ENCODE peak calls at places on chromosomes 13 and 19, in nine cellular contexts. M is progenitor cell of endocrine pancreas; Z is activated T-helper 1 cell treated with anti-CD3 and anti-CD28 coated beads, Interleukin-12 subunit alpha, Interleukin-12 subunit beta, Interleukin-2, Interleukin-4 antibody, amounts not matched to agents 30 ng/mL and 10 ng/mL and 1 ng/mL, durations not matched to agents 14 hours and 24 hours and 36 hours; O is anterior cingulate cortex; N is Caki2; V is left ventricle myocardium superior; I is activated T-cell treated with anti-CD3 and anti-CD28 coated beads, Interleukin-2, amount 50 U/mL, for 24 hours; P is dermis blood vessel endothelial cell; E is NCI-H1105. U is an unnamed sample.

GRCh38 chr13:88071371-88071770 is 400.2 kb downstream of the SLITRK5 start:
- DNase-seq in M (no peak), Z (no peak), O (no peak), N (no peak), V (no peak), I (no peak), P (no peak), E (no peak), U (no peak)

GRCh38 chr13:99797716-99798115 is 173.9 kb downstream of the ZIC5 start:
- DNase-seq in M (no peak), Z (no peak), O (no peak), N (no peak), V (no peak), I (no peak), P (no peak), E (no peak), U (no peak)

GRCh38 chr13:20441879-20442278 is 83.8 kb downstream of the CRYL1 start:
- DNase-seq in M (no peak), Z (no peak), O (no peak), N (no peak), V (no peak), I (no peak), P (peak; percentile 28), E (no peak), U (no peak)

GRCh38 chr19:31838163-31838798 is 489.0 kb upstream of the TSHZ3 start:
- DNase-seq in M (no peak), Z (no peak), O (peak; percentile 58), N (no peak), V (no peak), I (no peak), P (no peak), E (peak; percentile 45), U (no peak)

GRCh38 chr13:77001963-77002587 is 10.2 kb downstream of the CLN5 start:
- DNase-seq in M (no peak), Z (no peak), O (no peak), N (no peak), V (no peak), I (no peak), P (no peak), E (no peak), U (no peak)

GRCh38 chr13:29917573-29918091 is 67.2 kb upstream of the UBL3 start:
- DNase-seq in M (no peak), Z (no peak), O (no peak), N (no peak), V (no peak), I (no peak), P (no peak), E (no peak), U (no peak)

GRCh38 chr13:40115456-40115855 is 460.0 kb downstream of the COG6 start:
- DNase-seq in M (no peak), Z (no peak), O (no peak), N (no peak), V (no peak), I (no peak), P (no peak), E (no peak), U (no peak)

GRCh38 chr13:45108716-45109706 is 11.3 kb upstream of the GTF2F2 start:
- DNase-seq in M (no peak), Z (no peak), O (no peak), N (no peak), V (no peak), I (no peak), P (no peak), E (no peak), U (no peak)

GRCh38 chr19:29845576-29846176 is 33.9 kb downstream of the CCNE1 start:
- DNase-seq in M (no peak), Z (no peak), O (peak; percentile 49), N (peak; percentile 84), V (peak; percentile 33), I (no peak), P (peak; percentile 17), E (peak; percentile 25), U (peak; percentile 80)

GRCh38 chr13:20165417-20166257 is 4.8 kb upstream of the GJA3 start:
- DNase-seq in M (no peak), Z (no peak), O (no peak), N (no peak), V (no peak), I (no peak), P (no peak), E (no peak), U (no peak)

GRCh38 chr13:91946498-91947070 is 548.2 kb downstream of the GPC5 start:
- DNase-seq in M (no peak), Z (no peak), O (peak; percentile 1), N (peak; percentile 1), V (no peak), I (no peak), P (peak; percentile 7), E (no peak), U (peak; percentile 28)

GRCh38 chr19:2478756-2479555 is 3.0 kb downstream of the GADD45B start:
- DNase-seq in M (no peak), Z (peak; percentile 65), O (peak; percentile 51), N (no peak), V (peak; percentile 88), I (peak; percentile 74), P (peak; percentile 69), E (no peak), U (no peak)

GRCh38 chr13:26914624-26915023 is 154.0 kb upstream of the GPR12 start:
- DNase-seq in M (no peak), Z (no peak), O (no peak), N (no peak), V (no peak), I (no peak), P (peak; percentile 3), E (peak; percentile 9), U (no peak)

GRCh38 chr13:112457485-112457884 is 81.3 kb downstream of the SPACA7 start:
- DNase-seq in M (no peak), Z (no peak), O (no peak), N (no peak), V (peak; percentile 14), I (peak; percentile 20), P (no peak), E (no peak), U (no peak)

GRCh38 chr19:18460313-18460712 is 22.4 kb upstream of the ISYNA1 start:
- DNase-seq in M (no peak), Z (no peak), O (no peak), N (no peak), V (peak; percentile 83), I (no peak), P (peak; percentile 74), E (no peak), U (no peak)

GRCh38 chr19:7328647-7329046 is 20.1 kb upstream of the ARHGEF18 start:
- DNase-seq in M (no peak), Z (no peak), O (no peak), N (no peak), V (no peak), I (no peak), P (no peak), E (no peak), U (no peak)

GRCh38 chr13:94952787-94953186 is 240.4 kb upstream of the SOX21 start:
- DNase-seq in M (no peak), Z (no peak), O (no peak), N (no peak), V (no peak), I (no peak), P (no peak), E (no peak), U (no peak)

GRCh38 chr13:85261757-85262346 is 537.4 kb downstream of the SLITRK6 start:
- DNase-seq in M (no peak), Z (no peak), O (no peak), N (no peak), V (no peak), I (no peak), P (no peak), E (no peak), U (peak; percentile 8)

GRCh38 chr19:45601115-45601514 is 897 bp downstream of the GPR4 start:
- DNase-seq in M (no peak), Z (no peak), O (no peak), N (no peak), V (no peak), I (no peak), P (peak; percentile 36), E (no peak), U (no peak)

GRCh38 chr13:109897988-109898623 is 111.7 kb upstream of the IRS2 start:
- DNase-seq in M (no peak), Z (no peak), O (no peak), N (no peak), V (no peak), I (no peak), P (no peak), E (no peak), U (no peak)

GRCh38 chr19:30739394-30739793 is 367.2 kb downstream of the ZNF536 start:
- DNase-seq in M (no peak), Z (no peak), O (no peak), N (no peak), V (no peak), I (no peak), P (no peak), E (no peak), U (no peak)

GRCh38 chr13:106919093-106919492 is 351.2 kb upstream of the ARGLU1 start:
- DNase-seq in M (no peak), Z (no peak), O (no peak), N (peak; percentile 2), V (no peak), I (no peak), P (peak; percentile 65), E (no peak), U (no peak)

GRCh38 chr13:41917641-41918040 is 43.3 kb downstream of the VWA8 start:
- DNase-seq in M (no peak), Z (peak; percentile 5), O (no peak), N (no peak), V (no peak), I (no peak), P (peak; percentile 53), E (no peak), U (no peak)

GRCh38 chr13:23472189-23472588 is 38.7 kb upstream of the SACS start:
- DNase-seq in M (no peak), Z (no peak), O (no peak), N (no peak), V (no peak), I (no peak), P (no peak), E (no peak), U (no peak)

GRCh38 chr19:50713556-50714236 is 5.9 kb downstream of the SHANK1 start:
- DNase-seq in M (no peak), Z (no peak), O (no peak), N (no peak), V (no peak), I (no peak), P (no peak), E (no peak), U (no peak)

U was measured in cerebellar cortex.